ENCODE peak calls at places on chromosomes 11 and 22, in six cellular contexts. M is fibroblast of mammary gland, R is IMR-90, Z is endodermal cell, V is GM06990, D is GM23338. E is an unnamed sample.

GRCh38 chr11:57444362-57445074 is 15.8 kb upstream of the RTN4RL2 start:
- DNase-seq in M (peak; percentile 55), R (no peak), Z (no peak), V (no peak), D (no peak), E (no peak)

GRCh38 chr11:80900265-80900664 is 1459.4 kb upstream of the TENM4 start:
- DNase-seq in M (no peak), R (no peak), Z (no peak), V (no peak), D (no peak), E (no peak)

GRCh38 chr11:105100206-105100605 is 39.4 kb downstream of the CARD18 start:
- DNase-seq in M (no peak), R (no peak), Z (peak; percentile 57), V (no peak), D (no peak), E (no peak)

GRCh38 chr11:110249066-110249465 is 47.3 kb downstream of the RDX start:
- DNase-seq in M (peak; percentile 7), R (no peak), Z (no peak), V (no peak), D (no peak), E (no peak)

GRCh38 chr11:23284626-23285025 is 424.4 kb upstream of the CCDC179 start:
- DNase-seq in M (peak; percentile 53), R (peak; percentile 79), Z (no peak), V (no peak), D (no peak), E (no peak)

GRCh38 chr11:65719887-65720236 is 736 bp downstream of the RNASEH2C start:
- DNase-seq in M (peak; percentile 52), R (peak; percentile 36), Z (no peak), V (no peak), D (no peak), E (peak; percentile 32)

GRCh38 chr11:130042093-130042591 is 27.6 kb upstream of the APLP2 start:
- DNase-seq in M (peak; percentile 99), R (peak; percentile 99), Z (no peak), V (no peak), D (no peak), E (no peak)

GRCh38 chr11:28627690-28628255 is 519.6 kb downstream of the METTL15 start:
- DNase-seq in M (no peak), R (no peak), Z (no peak), V (no peak), D (no peak), E (no peak)

GRCh38 chr11:128727320-128727719 is 33.4 kb downstream of the FLI1 start:
- DNase-seq in M (no peak), R (no peak), Z (no peak), V (no peak), D (no peak), E (no peak)

GRCh38 chr11:112128483-112129121 is 35.3 kb downstream of the IL18 start:
- DNase-seq in M (peak; percentile 86), R (peak; percentile 85), Z (no peak), V (no peak), D (no peak), E (no peak)

GRCh38 chr11:117691501-117691900 is 105.5 kb downstream of the DSCAML1 start:
- DNase-seq in M (no peak), R (no peak), Z (no peak), V (no peak), D (no peak), E (no peak)

GRCh38 chr11:10487002-10487647 is 32.1 kb downstream of the AMPD3 start:
- DNase-seq in M (no peak), R (no peak), Z (peak; percentile 34), V (no peak), D (no peak), E (no peak)

GRCh38 chr11:107840120-107840479 is 18.5 kb downstream of the SLC35F2 start:
- DNase-seq in M (no peak), R (no peak), Z (peak; percentile 44), V (no peak), D (no peak), E (no peak)

GRCh38 chr11:33086017-33086416 is 46.6 kb downstream of the TCP11L1 start:
- DNase-seq in M (no peak), R (no peak), Z (no peak), V (no peak), D (no peak), E (no peak)

GRCh38 chr11:106961518-106961917 is 56.8 kb downstream of the GUCY1A2 start:
- DNase-seq in M (peak; percentile 91), R (peak; percentile 72), Z (no peak), V (no peak), D (no peak), E (no peak)

GRCh38 chr22:25488244-25489020 is 76.0 kb upstream of the GRK3 start:
- DNase-seq in M (peak; percentile 76), R (peak; percentile 91), Z (no peak), V (no peak), D (no peak), E (no peak)

GRCh38 chr11:33656768-33657167 is 43.9 kb downstream of the C11orf91 start:
- DNase-seq in M (no peak), R (no peak), Z (no peak), V (no peak), D (no peak), E (no peak)

GRCh38 chr11:34174411-34175041 is 69.1 kb downstream of the NAT10 start:
- DNase-seq in M (peak; percentile 60), R (peak; percentile 49), Z (peak; percentile 96), V (peak; percentile 74), D (peak; percentile 92), E (peak; percentile 90)

GRCh38 chr11:70527429-70528045 is 129.2 kb downstream of the CTTN start:
- DNase-seq in M (no peak), R (no peak), Z (no peak), V (no peak), D (no peak), E (no peak)

GRCh38 chr11:121095561-121095960 is 5.5 kb upstream of the TECTA start:
- DNase-seq in M (no peak), R (no peak), Z (no peak), V (no peak), D (no peak), E (no peak)

DNA sequence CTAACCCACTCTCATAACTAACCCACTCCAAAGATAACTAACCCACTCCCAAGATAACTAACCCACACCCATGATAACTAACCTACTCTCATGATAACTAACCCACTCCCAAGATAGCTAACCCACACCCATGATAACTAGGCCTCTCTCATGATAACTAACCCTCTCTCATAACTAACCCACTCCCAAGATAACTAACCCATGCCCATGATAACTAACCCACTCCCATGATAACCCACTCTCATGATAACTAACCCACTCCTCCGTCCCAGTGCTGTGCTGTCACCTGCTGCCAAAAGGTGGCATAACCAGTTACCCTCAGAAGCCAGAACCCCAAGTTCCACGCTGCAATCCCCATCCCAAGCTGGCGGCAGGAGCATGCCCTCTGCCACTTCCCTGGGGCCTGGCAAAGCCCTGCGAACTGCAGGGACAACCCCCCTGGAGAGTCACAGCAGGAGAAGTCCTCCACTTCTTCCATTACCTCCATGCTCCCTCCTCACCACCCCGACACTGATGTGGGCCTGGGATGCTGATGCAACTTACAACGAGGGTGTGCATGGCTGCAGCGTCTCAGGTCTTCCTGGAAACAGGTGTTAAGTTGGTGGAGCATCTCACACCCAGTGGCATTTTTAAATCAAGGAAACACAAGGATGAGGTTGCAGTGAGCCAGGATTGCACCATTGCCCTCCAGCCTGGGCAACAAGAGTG is 30.8 kb upstream of the CELSR1 start:
- DNase-seq in M (no peak), R (no peak), Z (no peak), V (no peak), D (no peak), E (no peak)
- TF ChIP-seq CTCF in M (no peak), R (no peak), Z (peak; percentile 49), V (no peak), D (peak; percentile 34), E (no peak)

GRCh38 chr11:114909866-114910265 is 231.5 kb downstream of the NXPE2 start:
- DNase-seq in M (no peak), R (no peak), Z (peak; percentile 85), V (no peak), D (peak; percentile 57), E (no peak)
- TF ChIP-seq CTCF in M (no peak), R (no peak), Z (peak; percentile 75), V (no peak), D (peak; percentile 60), E (no peak)

GRCh38 chr11:8087185-8087584 is 6.2 kb downstream of the TUB start:
- DNase-seq in M (no peak), R (no peak), Z (peak; percentile 85), V (no peak), D (peak; percentile 65), E (no peak)
- TF ChIP-seq CTCF in M (peak; percentile 18), R (peak; percentile 25), Z (peak; percentile 75), V (peak; percentile 40), D (peak; percentile 76), E (no peak)

DNA sequence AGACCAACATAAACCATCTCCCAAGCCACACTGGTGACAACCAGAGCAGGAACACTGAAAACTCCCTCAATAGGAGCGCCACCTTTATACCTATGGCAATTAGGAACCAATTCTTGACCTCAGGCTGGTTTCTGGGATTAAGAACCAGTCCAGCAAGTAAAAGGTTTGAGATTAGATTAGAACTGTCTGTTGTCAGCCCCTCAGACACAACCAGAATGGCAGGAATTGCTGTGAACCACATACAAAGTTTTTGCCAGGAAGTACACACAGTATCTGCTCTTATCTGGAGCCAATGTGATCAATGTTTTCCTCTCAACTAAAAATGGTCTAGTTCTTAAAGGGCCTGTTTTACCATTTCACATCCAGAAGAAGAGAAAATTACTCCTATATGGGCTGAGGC is 55.2 kb downstream of the RBFOX2 start:
- DNase-seq in M (no peak), R (no peak), Z (no peak), V (no peak), D (no peak), E (no peak)
- TF ChIP-seq CTCF in M (no peak), R (no peak), Z (no peak), V (no peak), D (no peak), E (no peak)

DNA sequence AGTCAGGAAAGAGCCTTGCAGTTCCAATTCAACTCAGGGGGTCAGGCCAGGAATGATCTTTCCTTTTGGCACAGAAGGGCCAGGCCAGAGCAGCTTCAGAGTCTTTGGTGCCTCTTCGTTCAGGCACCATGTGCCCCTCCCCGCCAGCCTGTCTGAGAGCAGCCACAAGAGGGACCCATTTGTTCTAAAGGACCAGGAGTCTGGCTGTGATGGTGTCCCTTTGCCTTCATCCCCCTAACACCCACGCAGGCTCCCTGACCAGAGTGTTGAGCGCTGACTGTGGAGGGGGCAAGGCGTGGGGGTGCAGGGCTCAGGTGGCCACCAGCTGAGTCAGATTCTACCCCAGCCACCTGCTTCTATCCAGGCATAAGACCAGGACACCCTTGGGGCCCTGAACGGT is 156.4 kb downstream of the TTC17 start:
- DNase-seq in M (no peak), R (no peak), Z (peak; percentile 79), V (no peak), D (peak; percentile 76), E (no peak)
- TF ChIP-seq CTCF in M (peak; percentile 14), R (peak; percentile 10), Z (peak; percentile 68), V (peak; percentile 32), D (peak; percentile 74), E (peak; percentile 11)

DNA sequence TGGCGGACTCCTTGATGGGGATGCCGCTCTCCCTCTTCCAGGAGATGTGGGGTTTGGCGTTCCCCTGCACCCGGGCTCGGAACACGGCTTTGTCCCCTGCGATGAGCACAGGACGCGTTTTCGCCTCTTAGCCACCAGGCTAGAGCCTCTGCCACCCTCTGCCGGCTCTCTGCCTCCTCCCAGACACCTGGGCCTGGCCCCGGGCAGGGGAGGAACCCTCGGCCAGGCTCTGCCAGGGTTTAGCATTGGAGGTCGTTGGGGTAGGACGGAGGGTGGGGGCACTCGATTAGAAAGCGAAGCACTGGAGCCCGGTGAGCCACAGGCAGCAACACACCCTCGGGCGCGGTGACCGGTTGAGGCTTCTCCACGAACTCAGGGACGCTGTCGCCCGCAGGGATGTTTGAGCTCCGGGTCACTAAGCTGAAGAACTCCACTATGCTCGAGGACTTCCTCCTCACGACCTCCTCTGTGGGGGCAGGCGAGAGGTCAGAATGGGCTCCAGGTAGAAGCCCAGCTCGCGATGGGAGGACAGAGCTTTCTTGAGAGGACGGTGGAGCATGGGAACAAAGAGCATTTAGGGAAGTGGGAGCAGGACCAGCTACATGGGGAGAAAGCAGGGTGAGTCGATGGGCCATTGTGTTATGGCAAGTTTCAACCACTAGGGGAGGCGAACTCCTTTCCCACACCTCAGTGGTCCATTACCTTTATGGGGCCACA is 4.3 kb downstream of the IGSF22 start:
- DNase-seq in M (peak; percentile 54), R (peak; percentile 34), Z (peak; percentile 92), V (peak; percentile 52), D (peak; percentile 86), E (peak; percentile 74)
- TF ChIP-seq CTCF in M (peak; percentile 89), R (peak; percentile 49), Z (peak; percentile 84), V (peak; percentile 93), D (peak; percentile 80), E (peak; percentile 80)

E was measured in GM10248.